ENCODE peak calls at places on chromosomes 2 and 18, in ten cellular contexts. One of them, this sample, is unnamed.

GRCh38 chr2:151826737-151827157 is 1.5 kb downstream of the ARL5A start:
- DNase-seq in pancreas: no peak
- DNase-seq in stomach: no peak
- DNase-seq in CD4-positive, alpha-beta memory T cell: no peak
- DNase-seq in uterus: no peak
- DNase-seq in CD4-positive, CD25-positive, alpha-beta regulatory T cell: peak; percentile 53
- DNase-seq in lung: no peak
- DNase-seq in tibial nerve: peak; percentile 11
- DNase-seq in OCI-LY7: peak; percentile 47
- DNase-seq in fibroblast of lung: peak; percentile 39
- DNase-seq in this sample: peak; percentile 72

GRCh38 chr18:3703732-3704176 is 253.8 kb downstream of the TGIF1 start:
- DNase-seq in pancreas: peak; percentile 63
- DNase-seq in stomach: peak; percentile 76
- DNase-seq in CD4-positive, alpha-beta memory T cell: no peak
- DNase-seq in uterus: peak; percentile 49
- DNase-seq in CD4-positive, CD25-positive, alpha-beta regulatory T cell: peak; percentile 13
- DNase-seq in lung: peak; percentile 52
- DNase-seq in tibial nerve: peak; percentile 71
- DNase-seq in OCI-LY7: peak; percentile 65
- DNase-seq in fibroblast of lung: peak; percentile 79
- DNase-seq in this sample: peak; percentile 49

GRCh38 chr2:240777416-240778212 is 42.4 kb downstream of the KIF1A start:
- DNase-seq in pancreas: no peak
- DNase-seq in stomach: no peak
- DNase-seq in CD4-positive, alpha-beta memory T cell: no peak
- DNase-seq in uterus: no peak
- DNase-seq in CD4-positive, CD25-positive, alpha-beta regulatory T cell: no peak
- DNase-seq in lung: no peak
- DNase-seq in tibial nerve: no peak
- DNase-seq in OCI-LY7: no peak
- DNase-seq in fibroblast of lung: no peak
- DNase-seq in this sample: no peak

GRCh38 chr2:138395565-138396306 is 105.8 kb upstream of the SPOPL start:
- DNase-seq in pancreas: peak; percentile 16
- DNase-seq in stomach: no peak
- DNase-seq in CD4-positive, alpha-beta memory T cell: no peak
- DNase-seq in uterus: no peak
- DNase-seq in CD4-positive, CD25-positive, alpha-beta regulatory T cell: no peak
- DNase-seq in lung: no peak
- DNase-seq in tibial nerve: no peak
- DNase-seq in OCI-LY7: no peak
- DNase-seq in fibroblast of lung: peak; percentile 89
- DNase-seq in this sample: no peak

GRCh38 chr2:150479075-150479915 is 8.2 kb downstream of the RND3 start:
- DNase-seq in pancreas: no peak
- DNase-seq in stomach: no peak
- DNase-seq in CD4-positive, alpha-beta memory T cell: no peak
- DNase-seq in uterus: no peak
- DNase-seq in CD4-positive, CD25-positive, alpha-beta regulatory T cell: no peak
- DNase-seq in lung: no peak
- DNase-seq in tibial nerve: no peak
- DNase-seq in OCI-LY7: no peak
- DNase-seq in fibroblast of lung: peak; percentile 58
- DNase-seq in this sample: no peak

GRCh38 chr2:100924520-100925451 is 77.3 kb upstream of the RPL31 start:
- DNase-seq in pancreas: no peak
- DNase-seq in stomach: peak; percentile 35
- DNase-seq in CD4-positive, alpha-beta memory T cell: peak; percentile 45
- DNase-seq in uterus: peak; percentile 36
- DNase-seq in CD4-positive, CD25-positive, alpha-beta regulatory T cell: peak; percentile 70
- DNase-seq in lung: no peak
- DNase-seq in tibial nerve: no peak
- DNase-seq in OCI-LY7: no peak
- DNase-seq in fibroblast of lung: peak; percentile 71
- DNase-seq in this sample: peak; percentile 45

GRCh38 chr2:216692636-216693413 is 2.5 kb downstream of the IGFBP5 start:
- DNase-seq in pancreas: peak; percentile 63
- DNase-seq in stomach: peak; percentile 81
- DNase-seq in CD4-positive, alpha-beta memory T cell: peak; percentile 22
- DNase-seq in uterus: peak; percentile 94
- DNase-seq in CD4-positive, CD25-positive, alpha-beta regulatory T cell: peak; percentile 54
- DNase-seq in lung: peak; percentile 80
- DNase-seq in tibial nerve: peak; percentile 91
- DNase-seq in OCI-LY7: no peak
- DNase-seq in fibroblast of lung: peak; percentile 84
- DNase-seq in this sample: peak; percentile 77

GRCh38 chr2:38202713-38203454 is 126.9 kb upstream of the CYP1B1 start:
- DNase-seq in pancreas: no peak
- DNase-seq in stomach: no peak
- DNase-seq in CD4-positive, alpha-beta memory T cell: no peak
- DNase-seq in uterus: no peak
- DNase-seq in CD4-positive, CD25-positive, alpha-beta regulatory T cell: no peak
- DNase-seq in lung: no peak
- DNase-seq in tibial nerve: no peak
- DNase-seq in OCI-LY7: no peak
- DNase-seq in fibroblast of lung: no peak
- DNase-seq in this sample: no peak

GRCh38 chr2:67039058-67039457 is 358.1 kb upstream of the ETAA1 start:
- DNase-seq in pancreas: peak; percentile 48
- DNase-seq in stomach: no peak
- DNase-seq in CD4-positive, alpha-beta memory T cell: no peak
- DNase-seq in uterus: no peak
- DNase-seq in CD4-positive, CD25-positive, alpha-beta regulatory T cell: no peak
- DNase-seq in lung: no peak
- DNase-seq in tibial nerve: no peak
- DNase-seq in OCI-LY7: no peak
- DNase-seq in fibroblast of lung: no peak
- DNase-seq in this sample: no peak
- H3K9me3 ChIP-seq in pancreas: no peaks in the 10 kb centered on the region
- H3K9me3 ChIP-seq in stomach: no peaks in the 10 kb centered on the region
- H3K9me3 ChIP-seq in CD4-positive, alpha-beta memory T cell: no peaks in the 10 kb centered on the region
- H3K9me3 ChIP-seq in uterus: no peaks in the 10 kb centered on the region
- H3K9me3 ChIP-seq in CD4-positive, CD25-positive, alpha-beta regulatory T cell: no peaks in the 10 kb centered on the region
- H3K9me3 ChIP-seq in lung: no peaks in the 10 kb centered on the region
- H3K9me3 ChIP-seq in tibial nerve: no peaks in the 10 kb centered on the region
- H3K9me3 ChIP-seq in OCI-LY7: no peaks in the 10 kb centered on the region
- H3K9me3 ChIP-seq in fibroblast of lung: no peaks in the 10 kb centered on the region
- H3K9me3 ChIP-seq in this sample: no peaks in the 10 kb centered on the region

GRCh38 chr2:6290626-6291025 is 575.1 kb downstream of the CMPK2 start:
- DNase-seq in pancreas: no peak
- DNase-seq in stomach: no peak
- DNase-seq in CD4-positive, alpha-beta memory T cell: no peak
- DNase-seq in uterus: no peak
- DNase-seq in CD4-positive, CD25-positive, alpha-beta regulatory T cell: no peak
- DNase-seq in lung: no peak
- DNase-seq in tibial nerve: no peak
- DNase-seq in OCI-LY7: no peak
- DNase-seq in fibroblast of lung: no peak
- DNase-seq in this sample: peak; percentile 77
- H3K9me3 ChIP-seq in pancreas: no peaks in the 10 kb centered on the region
- H3K9me3 ChIP-seq in stomach: no peaks in the 10 kb centered on the region
- H3K9me3 ChIP-seq in CD4-positive, alpha-beta memory T cell: no peaks in the 10 kb centered on the region
- H3K9me3 ChIP-seq in uterus: no peaks in the 10 kb centered on the region
- H3K9me3 ChIP-seq in CD4-positive, CD25-positive, alpha-beta regulatory T cell: peaks cover 10% of the 10 kb centered on the region
- H3K9me3 ChIP-seq in lung: peaks cover 4% of the 10 kb centered on the region
- H3K9me3 ChIP-seq in tibial nerve: no peaks in the 10 kb centered on the region
- H3K9me3 ChIP-seq in OCI-LY7: peaks cover 40% of the 10 kb centered on the region
- H3K9me3 ChIP-seq in fibroblast of lung: no peaks in the 10 kb centered on the region
- H3K9me3 ChIP-seq in this sample: peaks cover 4% of the 10 kb centered on the region

GRCh38 chr2:3270095-3270478 is 107.5 kb downstream of the EIPR1 start:
- DNase-seq in pancreas: no peak
- DNase-seq in stomach: peak; percentile 3
- DNase-seq in CD4-positive, alpha-beta memory T cell: no peak
- DNase-seq in uterus: no peak
- DNase-seq in CD4-positive, CD25-positive, alpha-beta regulatory T cell: no peak
- DNase-seq in lung: no peak
- DNase-seq in tibial nerve: no peak
- DNase-seq in OCI-LY7: no peak
- DNase-seq in fibroblast of lung: no peak
- DNase-seq in this sample: no peak
- H3K9me3 ChIP-seq in pancreas: no peaks in the 10 kb centered on the region
- H3K9me3 ChIP-seq in stomach: no peaks in the 10 kb centered on the region
- H3K9me3 ChIP-seq in CD4-positive, alpha-beta memory T cell: no peaks in the 10 kb centered on the region
- H3K9me3 ChIP-seq in uterus: peaks cover 6% of the 10 kb centered on the region
- H3K9me3 ChIP-seq in CD4-positive, CD25-positive, alpha-beta regulatory T cell: peaks cover 4% of the 10 kb centered on the region
- H3K9me3 ChIP-seq in lung: peaks cover 3% of the 10 kb centered on the region
- H3K9me3 ChIP-seq in tibial nerve: no peaks in the 10 kb centered on the region
- H3K9me3 ChIP-seq in OCI-LY7: peaks cover 15% of the 10 kb centered on the region
- H3K9me3 ChIP-seq in fibroblast of lung: no peaks in the 10 kb centered on the region
- H3K9me3 ChIP-seq in this sample: peaks cover 10% of the 10 kb centered on the region

GRCh38 chr2:105990624-105991023 is 203.5 kb downstream of the UXS1 start:
- DNase-seq in pancreas: no peak
- DNase-seq in stomach: no peak
- DNase-seq in CD4-positive, alpha-beta memory T cell: no peak
- DNase-seq in uterus: no peak
- DNase-seq in CD4-positive, CD25-positive, alpha-beta regulatory T cell: peak; percentile 37
- DNase-seq in lung: no peak
- DNase-seq in tibial nerve: no peak
- DNase-seq in OCI-LY7: no peak
- DNase-seq in fibroblast of lung: peak; percentile 6
- DNase-seq in this sample: no peak
- H3K9me3 ChIP-seq in pancreas: no peaks in the 10 kb centered on the region
- H3K9me3 ChIP-seq in stomach: peaks cover 38% of the 10 kb centered on the region
- H3K9me3 ChIP-seq in CD4-positive, alpha-beta memory T cell: no peaks in the 10 kb centered on the region
- H3K9me3 ChIP-seq in uterus: no peaks in the 10 kb centered on the region
- H3K9me3 ChIP-seq in CD4-positive, CD25-positive, alpha-beta regulatory T cell: peaks cover 56% of the 10 kb centered on the region
- H3K9me3 ChIP-seq in lung: peaks cover 24% of the 10 kb centered on the region
- H3K9me3 ChIP-seq in tibial nerve: peaks cover 5% of the 10 kb centered on the region
- H3K9me3 ChIP-seq in OCI-LY7: peaks cover 13% of the 10 kb centered on the region
- H3K9me3 ChIP-seq in fibroblast of lung: no peaks in the 10 kb centered on the region
- H3K9me3 ChIP-seq in this sample: peaks cover 12% of the 10 kb centered on the region

GRCh38 chr18:55877321-55877720 is 289.3 kb upstream of the TCF4 start:
- DNase-seq in pancreas: no peak
- DNase-seq in stomach: no peak
- DNase-seq in CD4-positive, alpha-beta memory T cell: no peak
- DNase-seq in uterus: no peak
- DNase-seq in CD4-positive, CD25-positive, alpha-beta regulatory T cell: no peak
- DNase-seq in lung: no peak
- DNase-seq in tibial nerve: no peak
- DNase-seq in OCI-LY7: no peak
- DNase-seq in fibroblast of lung: no peak
- DNase-seq in this sample: no peak

GRCh38 chr18:55879331-55879730 is 291.3 kb upstream of the TCF4 start:
- DNase-seq in pancreas: no peak
- DNase-seq in stomach: no peak
- DNase-seq in CD4-positive, alpha-beta memory T cell: no peak
- DNase-seq in uterus: no peak
- DNase-seq in CD4-positive, CD25-positive, alpha-beta regulatory T cell: no peak
- DNase-seq in lung: no peak
- DNase-seq in tibial nerve: no peak
- DNase-seq in OCI-LY7: no peak
- DNase-seq in fibroblast of lung: no peak
- DNase-seq in this sample: no peak

GRCh38 chr18:55878224-55878623 is 290.2 kb upstream of the TCF4 start:
- DNase-seq in pancreas: no peak
- DNase-seq in stomach: no peak
- DNase-seq in CD4-positive, alpha-beta memory T cell: no peak
- DNase-seq in uterus: no peak
- DNase-seq in CD4-positive, CD25-positive, alpha-beta regulatory T cell: no peak
- DNase-seq in lung: no peak
- DNase-seq in tibial nerve: no peak
- DNase-seq in OCI-LY7: no peak
- DNase-seq in fibroblast of lung: no peak
- DNase-seq in this sample: no peak

GRCh38 chr18:55875330-55875933 is 287.4 kb upstream of the TCF4 start:
- DNase-seq in pancreas: no peak
- DNase-seq in stomach: no peak
- DNase-seq in CD4-positive, alpha-beta memory T cell: no peak
- DNase-seq in uterus: no peak
- DNase-seq in CD4-positive, CD25-positive, alpha-beta regulatory T cell: no peak
- DNase-seq in lung: no peak
- DNase-seq in tibial nerve: no peak
- DNase-seq in OCI-LY7: no peak
- DNase-seq in fibroblast of lung: no peak
- DNase-seq in this sample: no peak

GRCh38 chr18:55876254-55876653 is 288.3 kb upstream of the TCF4 start:
- DNase-seq in pancreas: no peak
- DNase-seq in stomach: no peak
- DNase-seq in CD4-positive, alpha-beta memory T cell: no peak
- DNase-seq in uterus: no peak
- DNase-seq in CD4-positive, CD25-positive, alpha-beta regulatory T cell: no peak
- DNase-seq in lung: no peak
- DNase-seq in tibial nerve: no peak
- DNase-seq in OCI-LY7: no peak
- DNase-seq in fibroblast of lung: no peak
- DNase-seq in this sample: no peak
- H3K9me3 ChIP-seq in pancreas: no peaks in the 10 kb centered on the region
- H3K9me3 ChIP-seq in stomach: no peaks in the 10 kb centered on the region
- H3K9me3 ChIP-seq in CD4-positive, alpha-beta memory T cell: no peaks in the 10 kb centered on the region
- H3K9me3 ChIP-seq in uterus: no peaks in the 10 kb centered on the region
- H3K9me3 ChIP-seq in CD4-positive, CD25-positive, alpha-beta regulatory T cell: no peaks in the 10 kb centered on the region
- H3K9me3 ChIP-seq in lung: no peaks in the 10 kb centered on the region
- H3K9me3 ChIP-seq in tibial nerve: no peaks in the 10 kb centered on the region
- H3K9me3 ChIP-seq in OCI-LY7: no peaks in the 10 kb centered on the region
- H3K9me3 ChIP-seq in fibroblast of lung: no peaks in the 10 kb centered on the region
- H3K9me3 ChIP-seq in this sample: no peaks in the 10 kb centered on the region

GRCh38 chr2:105005601-105006000 is 32.3 kb upstream of the MRPS9 start:
- DNase-seq in pancreas: peak; percentile 36
- DNase-seq in stomach: peak; percentile 49
- DNase-seq in CD4-positive, alpha-beta memory T cell: no peak
- DNase-seq in uterus: no peak
- DNase-seq in CD4-positive, CD25-positive, alpha-beta regulatory T cell: no peak
- DNase-seq in lung: peak; percentile 32
- DNase-seq in tibial nerve: no peak
- DNase-seq in OCI-LY7: no peak
- DNase-seq in fibroblast of lung: peak; percentile 2
- DNase-seq in this sample: no peak

GRCh38 chr2:105005170-105005569 is 32.7 kb upstream of the MRPS9 start:
- DNase-seq in pancreas: no peak
- DNase-seq in stomach: no peak
- DNase-seq in CD4-positive, alpha-beta memory T cell: no peak
- DNase-seq in uterus: no peak
- DNase-seq in CD4-positive, CD25-positive, alpha-beta regulatory T cell: no peak
- DNase-seq in lung: no peak
- DNase-seq in tibial nerve: no peak
- DNase-seq in OCI-LY7: no peak
- DNase-seq in fibroblast of lung: no peak
- DNase-seq in this sample: no peak

DNA sequence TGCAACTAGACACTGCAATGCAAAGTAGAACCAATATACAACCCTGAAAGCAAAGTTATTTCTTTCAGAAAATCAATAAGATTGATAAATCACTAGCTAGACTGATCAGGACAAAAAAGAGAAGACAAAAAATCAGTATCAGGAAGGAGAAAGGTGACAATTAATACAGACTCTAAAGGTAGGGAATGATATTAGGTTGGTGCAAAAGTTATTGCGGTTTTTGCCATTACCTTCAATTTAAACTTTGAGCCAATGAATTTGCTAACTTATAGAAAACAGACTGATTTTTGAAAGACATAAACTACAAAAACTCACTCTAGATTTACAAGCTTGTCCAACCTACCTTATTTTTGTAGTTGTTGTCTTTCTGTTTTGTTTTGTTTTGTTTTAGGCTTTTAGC is 30.5 kb upstream of the MRPS9 start:
- DNase-seq in pancreas: no peak
- DNase-seq in stomach: no peak
- DNase-seq in CD4-positive, alpha-beta memory T cell: no peak
- DNase-seq in uterus: no peak
- DNase-seq in CD4-positive, CD25-positive, alpha-beta regulatory T cell: no peak
- DNase-seq in lung: no peak
- DNase-seq in tibial nerve: no peak
- DNase-seq in OCI-LY7: no peak
- DNase-seq in fibroblast of lung: no peak
- DNase-seq in this sample: no peak
- H3K9me3 ChIP-seq in pancreas: no peaks in the 10 kb centered on the region
- H3K9me3 ChIP-seq in stomach: no peaks in the 10 kb centered on the region
- H3K9me3 ChIP-seq in CD4-positive, alpha-beta memory T cell: no peaks in the 10 kb centered on the region
- H3K9me3 ChIP-seq in uterus: no peaks in the 10 kb centered on the region
- H3K9me3 ChIP-seq in CD4-positive, CD25-positive, alpha-beta regulatory T cell: peaks cover 14% of the 10 kb centered on the region
- H3K9me3 ChIP-seq in lung: no peaks in the 10 kb centered on the region
- H3K9me3 ChIP-seq in tibial nerve: no peaks in the 10 kb centered on the region
- H3K9me3 ChIP-seq in OCI-LY7: peaks cover 8% of the 10 kb centered on the region
- H3K9me3 ChIP-seq in fibroblast of lung: no peaks in the 10 kb centered on the region
- H3K9me3 ChIP-seq in this sample: no peaks in the 10 kb centered on the region

This sample was measured in Karpas-422.